ENCODE peak calls at places on chromosomes 6 and 20, in six cellular contexts. W is ACHN; O is posterior cingulate gyrus; P is AG08395; B is fibroblast of mammary gland; J is stimulated activated CD4-positive, alpha-beta T cell treated with anti-CD3 and anti-CD28 coated beads, Interleukin-2, amount 100 ng/mL, for 48 hours. S is an unnamed sample.

GRCh38 chr6:5567890-5568289 is 306.6 kb downstream of the FARS2 start:
- DNase-seq in W (no peak), O (no peak), P (no peak), B (no peak), J (no peak), S (no peak)

GRCh38 chr6:14286144-14286543 is 168.6 kb downstream of the CD83 start:
- DNase-seq in W (no peak), O (no peak), P (peak), B (peak), J (no peak), S (no peak)

GRCh38 chr6:53603381-53604121 is 58.6 kb upstream of the GCLC start:
- DNase-seq in W (peak), O (no peak), P (no peak), B (peak), J (no peak), S (peak)

GRCh38 chr20:12570371-12570770 is 438.4 kb upstream of the SPTLC3 start:
- DNase-seq in W (peak), O (no peak), P (no peak), B (no peak), J (no peak), S (peak)

GRCh38 chr6:129678463-129678862 is 31.5 kb downstream of the ARHGAP18 start:
- DNase-seq in W (no peak), O (no peak), P (no peak), B (no peak), J (no peak), S (no peak)

GRCh38 chr6:33717857-33718552 is 6.5 kb upstream of the UQCC2 start:
- DNase-seq in W (no peak), O (no peak), P (no peak), B (no peak), J (no peak), S (peak)

GRCh38 chr20:33933469-33933909 is 60.2 kb upstream of the RALY start:
- DNase-seq in W (peak), O (peak), P (peak), B (peak), J (peak), S (peak)

GRCh38 chr6:72911463-72912153 is 289.7 kb downstream of the KCNQ5 start:
- DNase-seq in W (no peak), O (no peak), P (no peak), B (peak), J (no peak), S (no peak)

GRCh38 chr20:34459209-34459608 is 57.0 kb upstream of the DYNLRB1 start:
- DNase-seq in W (no peak), O (no peak), P (no peak), B (no peak), J (no peak), S (no peak)

GRCh38 chr20:37315293-37316110 is 26.0 kb downstream of the MANBAL start:
- DNase-seq in W (no peak), O (no peak), P (peak), B (peak), J (no peak), S (no peak)

GRCh38 chr6:167937948-167938911 is 59.2 kb upstream of the KIF25 start:
- DNase-seq in W (no peak), O (no peak), P (no peak), B (no peak), J (no peak), S (peak)

GRCh38 chr6:100268326-100268725 is 196.4 kb downstream of the SIM1 start:
- DNase-seq in W (no peak), O (no peak), P (no peak), B (no peak), J (no peak), S (no peak)

GRCh38 chr20:13874269-13875158 is 89.7 kb downstream of the NDUFAF5 start:
- DNase-seq in W (no peak), O (no peak), P (no peak), B (no peak), J (no peak), S (no peak)

GRCh38 chr6:142372348-142372747 is 70.5 kb downstream of the ADGRG6 start:
- DNase-seq in W (peak), O (no peak), P (no peak), B (peak), J (no peak), S (no peak)

GRCh38 chr6:148379966-148380653 is 37.5 kb downstream of the SASH1 start:
- DNase-seq in W (no peak), O (peak), P (no peak), B (no peak), J (no peak), S (no peak)

GRCh38 chr6:121816361-121816760 is 380.9 kb downstream of the GJA1 start:
- DNase-seq in W (no peak), O (no peak), P (peak), B (peak), J (no peak), S (no peak)

GRCh38 chr6:83051386-83052172 is 14.1 kb downstream of the UBE3D start:
- DNase-seq in W (no peak), O (no peak), P (no peak), B (no peak), J (no peak), S (no peak)

S was measured in head of caudate nucleus.